ENCODE peak calls at places on chromosomes 16 and 17, in nine cellular contexts. H is fibroblast of pulmonary artery; G is CD8-positive, alpha-beta T cell; U is OCI-LY7; Y is neural crest cell; R is WERI-Rb-1; W is lung; S is type B pancreatic cell; Q is endothelial cell. X is an unnamed sample.

GRCh38 chr16:77918792-77919707 is 103.3 kb upstream of the CLEC3A start:
- DNase-seq in H (peak; percentile 46), G (no peak), U (no peak), Y (no peak), R (no peak), W (no peak), S (no peak), Q (no peak), X (no peak)

GRCh38 chr16:30621765-30622164 is 11.6 kb upstream of the ZNF689 start:
- DNase-seq in H (no peak), G (no peak), U (no peak), Y (no peak), R (no peak), W (no peak), S (no peak), Q (no peak), X (no peak)

GRCh38 chr16:77330332-77331043 is 104.3 kb downstream of the ADAMTS18 start:
- DNase-seq in H (no peak), G (no peak), U (no peak), Y (no peak), R (peak; percentile 27), W (no peak), S (no peak), Q (no peak), X (no peak)

GRCh38 chr16:29868396-29868795 is 5.4 kb upstream of the CDIPT start:
- DNase-seq in H (no peak), G (no peak), U (no peak), Y (no peak), R (peak; percentile 32), W (no peak), S (no peak), Q (no peak), X (no peak)

GRCh38 chr17:31415004-31415454 is 23.6 kb downstream of the RAB11FIP4 start:
- DNase-seq in H (no peak), G (no peak), U (no peak), Y (no peak), R (no peak), W (no peak), S (no peak), Q (no peak), X (no peak)

GRCh38 chr17:75785016-75785769 is 587 bp downstream of the UNK start:
- DNase-seq in H (peak; percentile 95), G (peak; percentile 94), U (peak; percentile 96), Y (peak; percentile 80), R (peak; percentile 96), W (peak; percentile 92), S (peak; percentile 96), Q (peak; percentile 86), X (peak; percentile 88)

GRCh38 chr17:80103686-80104085 is 2.3 kb downstream of the GAA start:
- DNase-seq in H (no peak), G (no peak), U (no peak), Y (no peak), R (no peak), W (no peak), S (no peak), Q (no peak), X (no peak)

GRCh38 chr17:42276609-42277341 is 584 bp upstream of the STAT5B start:
- DNase-seq in H (peak; percentile 86), G (no peak), U (no peak), Y (peak; percentile 38), R (peak; percentile 48), W (peak; percentile 73), S (peak; percentile 72), Q (peak; percentile 52), X (peak; percentile 61)

GRCh38 chr17:72587773-72588511 is 467.1 kb downstream of the SOX9 start:
- DNase-seq in H (peak; percentile 43), G (no peak), U (peak; percentile 8), Y (no peak), R (no peak), W (no peak), S (no peak), Q (no peak), X (no peak)

GRCh38 chr17:69575346-69575761 is 160.9 kb downstream of the MAP2K6 start:
- DNase-seq in H (peak; percentile 78), G (no peak), U (peak; percentile 59), Y (no peak), R (peak; percentile 11), W (no peak), S (no peak), Q (no peak), X (no peak)

GRCh38 chr17:1730004-1730344 is 5.5 kb downstream of the WDR81 start:
- DNase-seq in H (no peak), G (no peak), U (no peak), Y (no peak), R (no peak), W (no peak), S (no peak), Q (no peak), X (no peak)

GRCh38 chr16:77723108-77723514 is 797 bp downstream of the NUDT7 start:
- DNase-seq in H (peak; percentile 74), G (no peak), U (peak; percentile 43), Y (no peak), R (no peak), W (no peak), S (no peak), Q (peak; percentile 8), X (no peak)

GRCh38 chr16:25108054-25108453 is 3.5 kb upstream of the LCMT1 start:
- DNase-seq in H (no peak), G (peak; percentile 74), U (peak; percentile 73), Y (no peak), R (peak; percentile 58), W (no peak), S (no peak), Q (no peak), X (no peak)

GRCh38 chr17:81453712-81454111 is 58.5 kb downstream of the BAHCC1 start:
- DNase-seq in H (no peak), G (peak; percentile 62), U (peak; percentile 84), Y (no peak), R (no peak), W (no peak), S (no peak), Q (no peak), X (no peak)

DNA sequence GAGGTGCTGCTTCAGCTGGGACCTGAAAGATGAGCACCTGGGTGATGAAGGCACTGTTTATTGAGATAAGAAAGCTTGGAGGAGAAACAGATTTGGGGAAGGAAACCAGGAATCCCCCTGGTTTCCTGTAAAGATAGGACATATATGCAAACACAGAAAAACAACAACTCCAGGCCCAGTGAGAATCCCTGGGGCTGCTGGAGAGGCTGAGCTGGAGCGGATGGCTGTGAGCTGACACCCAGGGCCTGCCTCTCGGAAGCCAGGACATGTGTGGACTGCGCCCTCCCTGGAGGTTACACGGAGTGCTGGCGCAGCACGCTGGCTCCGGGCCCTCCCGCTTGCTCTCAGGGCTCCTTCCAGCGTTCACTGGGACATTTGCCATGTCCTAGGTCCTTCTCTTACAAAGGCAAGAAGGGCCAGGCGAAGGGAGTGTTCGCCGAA is 57.5 kb downstream of the CYB5B start:
- DNase-seq in H (peak; percentile 85), G (no peak), U (no peak), Y (no peak), R (no peak), W (peak; percentile 82), S (no peak), Q (peak; percentile 42), X (no peak)
- TF ChIP-seq CTCF in H (peak; percentile 14), G (no peak), U (no peak), Y (no peak), R (no peak), W (no peak), S (no peak), Q (no peak), X (no peak)

GRCh38 chr17:66714046-66715023 is 120.6 kb upstream of the CACNG5 start:
- DNase-seq in H (no peak), G (peak; percentile 45), U (no peak), Y (no peak), R (no peak), W (no peak), S (no peak), Q (no peak), X (no peak)
- TF ChIP-seq CTCF in H (no peak), G (no peak), U (no peak), Y (no peak), R (no peak), W (no peak), S (no peak), Q (no peak), X (no peak)

GRCh38 chr16:79808731-79809130 is 208.2 kb upstream of the MAF start:
- DNase-seq in H (no peak), G (no peak), U (no peak), Y (no peak), R (no peak), W (no peak), S (no peak), Q (no peak), X (no peak)

GRCh38 chr16:79810449-79811189 is 210.1 kb upstream of the MAF start:
- DNase-seq in H (no peak), G (no peak), U (no peak), Y (no peak), R (no peak), W (no peak), S (no peak), Q (no peak), X (no peak)

GRCh38 chr16:79811541-79811940 is 211.0 kb upstream of the MAF start:
- DNase-seq in H (no peak), G (no peak), U (no peak), Y (no peak), R (no peak), W (no peak), S (no peak), Q (no peak), X (no peak)

GRCh38 chr16:79806757-79807156 is 206.2 kb upstream of the MAF start:
- DNase-seq in H (no peak), G (no peak), U (no peak), Y (no peak), R (no peak), W (no peak), S (no peak), Q (no peak), X (no peak)

GRCh38 chr16:79809376-79809775 is 208.8 kb upstream of the MAF start:
- DNase-seq in H (no peak), G (no peak), U (no peak), Y (no peak), R (no peak), W (no peak), S (no peak), Q (no peak), X (no peak)
- TF ChIP-seq CTCF in H (no peak), G (no peak), U (no peak), Y (no peak), R (no peak), W (no peak), S (no peak), Q (no peak), X (no peak)

GRCh38 chr17:6047966-6048365 is 22.2 kb upstream of the WSCD1 start:
- DNase-seq in H (no peak), G (no peak), U (no peak), Y (no peak), R (no peak), W (no peak), S (no peak), Q (no peak), X (no peak)

GRCh38 chr17:6044261-6044660 is 25.9 kb upstream of the WSCD1 start:
- DNase-seq in H (no peak), G (no peak), U (no peak), Y (no peak), R (no peak), W (no peak), S (no peak), Q (no peak), X (no peak)

GRCh38 chr17:6043405-6043804 is 26.8 kb upstream of the WSCD1 start:
- DNase-seq in H (no peak), G (no peak), U (no peak), Y (no peak), R (no peak), W (no peak), S (no peak), Q (no peak), X (no peak)

GRCh38 chr17:6046431-6046830 is 23.7 kb upstream of the WSCD1 start:
- DNase-seq in H (no peak), G (no peak), U (no peak), Y (no peak), R (no peak), W (no peak), S (no peak), Q (no peak), X (no peak)

GRCh38 chr17:6045621-6046357 is 24.4 kb upstream of the WSCD1 start:
- DNase-seq in H (no peak), G (no peak), U (no peak), Y (no peak), R (no peak), W (no peak), S (no peak), Q (no peak), X (no peak)
- TF ChIP-seq CTCF in H (no peak), G (no peak), U (no peak), Y (no peak), R (peak; percentile 52), W (no peak), S (peak; percentile 23), Q (no peak), X (no peak)

X was measured in glutamatergic neuron.